ENCODE peak calls at places on chromosomes 5 and 9, in eight cellular contexts. X, E, T, K, R, Z, I and Q are unnamed samples.

GRCh38 chr9:127829205-127829935 is 25.1 kb downstream of the ENG start:
- DNase-seq in K (no peak), R (no peak), X (no peak), I (no peak), T (no peak), E (no peak), Z (no peak), Q (no peak)

GRCh38 chr5:54520438-54520846 is 2.9 kb downstream of the SNX18 start:
- DNase-seq in I (no peak), K (no peak), E (peak; percentile 11), R (no peak), T (no peak), X (no peak), Z (peak; percentile 65), Q (no peak)

GRCh38 chr5:19264821-19265220 is 723.2 kb downstream of the CDH18 start:
- DNase-seq in I (no peak), K (no peak), E (no peak), X (no peak), T (no peak), R (no peak), Z (no peak), Q (no peak)

GRCh38 chr5:138676556-138677193 is 76.5 kb upstream of the CTNNA1 start:
- DNase-seq in Z (no peak), R (no peak), K (no peak), X (no peak), T (no peak), I (no peak), E (no peak), Q (no peak)

GRCh38 chr5:18276939-18277338 is 642.7 kb downstream of the TAF11L14 start:
- DNase-seq in I (no peak), X (no peak), R (no peak), E (no peak), K (no peak), T (no peak), Z (no peak), Q (no peak)

GRCh38 chr9:22683393-22684075 is 236.9 kb downstream of the DMRTA1 start:
- DNase-seq in T (no peak), K (peak; percentile 93), X (no peak), Z (peak; percentile 18), E (no peak), R (no peak), I (peak; percentile 8), Q (no peak)

GRCh38 chr9:126861707-126862460 is 1.4 kb downstream of the ZBTB34 start:
- DNase-seq in X (peak; percentile 24), E (no peak), T (no peak), K (no peak), Z (peak; percentile 65), I (no peak), R (no peak), Q (no peak)

GRCh38 chr9:82893549-82893948 is 169.4 kb downstream of the RASEF start:
- DNase-seq in E (no peak), R (no peak), I (no peak), Z (peak; percentile 0), X (no peak), K (no peak), T (no peak), Q (no peak)

GRCh38 chr9:95171001-95171400 is 146.5 kb downstream of the FANCC start:
- DNase-seq in Z (no peak), T (peak; percentile 6), I (peak; percentile 42), R (no peak), K (peak; percentile 58), E (no peak), X (peak; percentile 12), Q (no peak)